ENCODE peak calls at places on chromosomes 11 and 22, in ten cellular contexts. K is GF-D8; H is lower leg skin; N is right cardiac atrium; G is activated naive CD8-positive, alpha-beta T cell treated with anti-CD3 and anti-CD28 coated beads, Interleukin-2, amount 50 U/mL, for 24 hours; I is upper lobe of left lung; R is CD4-positive, alpha-beta memory T cell; O is stimulated activated CD4-positive, alpha-beta T cell treated with anti-CD3 and anti-CD28 coated beads, Interleukin-2, amount 100 ng/mL, for 24 hours; A is fibroblast of pulmonary artery; F is MV-4-11. S is an unnamed sample.
A peak's percentile ranks its signal among the peaks of the same experiment; 100 is the strongest.

GRCh38 chr11:117327567-117328413 is at the start of gene CEP164:
- DNase-seq in R (peak; percentile 94), F (peak; percentile 97), O (peak; percentile 94), A (peak; percentile 97), I (peak; percentile 95), K (peak; percentile 100), G (peak; percentile 92), N (peak; percentile 97), H (peak; percentile 97), S (peak; percentile 94)

GRCh38 chr11:58963551-58964075 is 24.3 kb downstream of the GLYATL1 start:
- DNase-seq in R (no peak), G (no peak), A (peak; percentile 74), H (no peak), F (no peak), N (peak; percentile 33), O (no peak), K (no peak), I (peak; percentile 9), S (no peak)

GRCh38 chr22:36321797-36322601 is 65.8 kb downstream of the MYH9 start:
- DNase-seq in R (no peak), F (no peak), A (no peak), I (peak; percentile 86), N (peak; percentile 70), O (no peak), H (no peak), K (no peak), G (no peak), S (no peak)

GRCh38 chr22:27386186-27386585 is 415.4 kb downstream of the MN1 start:
- DNase-seq in A (no peak), O (no peak), K (no peak), I (no peak), H (peak; percentile 49), G (no peak), R (no peak), F (no peak), N (no peak), S (no peak)

GRCh38 chr11:34425863-34426262 is 12.9 kb upstream of the CAT start:
- DNase-seq in A (no peak), K (peak; percentile 89), G (no peak), R (no peak), F (peak; percentile 98), N (no peak), I (no peak), H (no peak), O (no peak), S (no peak)

GRCh38 chr11:28820296-28820989 is 712.3 kb downstream of the METTL15 start:
- DNase-seq in G (no peak), O (no peak), I (no peak), N (no peak), H (no peak), F (no peak), K (no peak), R (no peak), A (peak; percentile 62), S (no peak)

GRCh38 chr22:50687829-50688228 is 15.2 kb downstream of the SHANK3 start:
- DNase-seq in G (no peak), R (no peak), A (no peak), K (no peak), N (no peak), H (no peak), I (no peak), O (no peak), F (no peak), S (no peak)

GRCh38 chr11:11731311-11732083 is 109.7 kb upstream of the GALNT18 start:
- DNase-seq in A (peak; percentile 4), O (no peak), G (no peak), K (no peak), R (no peak), N (no peak), H (no peak), I (no peak), F (no peak), S (no peak)

GRCh38 chr11:44010789-44011251 is 37.0 kb upstream of the ACCSL start:
- DNase-seq in O (no peak), F (no peak), G (no peak), H (no peak), I (no peak), N (no peak), A (no peak), R (no peak), K (no peak), S (no peak)

GRCh38 chr11:26473216-26474194 is 98.6 kb downstream of the MUC15 start:
- DNase-seq in K (no peak), A (no peak), I (no peak), O (no peak), R (no peak), N (no peak), G (no peak), H (no peak), F (no peak), S (no peak)

S was measured in GM12891.